ENCODE peak calls at places on chromosomes 11 and 22, in ten cellular contexts. L is esophagus squamous epithelium; J is CD8-positive, alpha-beta T cell; I is heart right ventricle; X is endothelial cell; R is HFF-Myc; C is pancreas; Y is PC-3; O is tibial nerve; D is kidney epithelial cell. K is an unnamed sample.

GRCh38 chr11:111378773-111379499 is at the start of gene POU2AF1:
- DNase-seq in C (no peak), R (peak), X (no peak), J (peak), I (no peak), L (peak), O (no peak), D (no peak), Y (no peak), K (no peak)

GRCh38 chr11:94417386-94417987 is 16.3 kb upstream of the GPR83 start:
- DNase-seq in O (peak), Y (peak), D (no peak), L (no peak), C (no peak), I (no peak), X (no peak), R (peak), J (no peak), K (no peak)

GRCh38 chr11:130145328-130145812 is 14.2 kb upstream of the ST14 start:
- DNase-seq in C (no peak), L (no peak), D (no peak), Y (peak), R (no peak), X (no peak), I (no peak), J (no peak), O (no peak), K (no peak)

GRCh38 chr22:43833286-43834240 is 21.5 kb upstream of the EFCAB6 start:
- DNase-seq in Y (no peak), C (no peak), R (no peak), D (no peak), O (no peak), J (no peak), I (no peak), L (no peak), X (no peak), K (no peak)

GRCh38 chr11:127493330-127493729 is 492.8 kb upstream of the KIRREL3 start:
- DNase-seq in X (peak), D (no peak), R (peak), J (no peak), C (no peak), L (no peak), I (no peak), O (no peak), Y (peak), K (no peak)

GRCh38 chr22:29310863-29311339 is 4.5 kb downstream of the GAS2L1 start:
- DNase-seq in C (peak), O (peak), J (peak), I (peak), X (peak), R (peak), D (peak), Y (peak), L (no peak), K (no peak)

GRCh38 chr11:28981331-28981865 is 873.2 kb downstream of the METTL15 start:
- DNase-seq in Y (no peak), L (no peak), O (no peak), C (no peak), R (no peak), J (no peak), D (no peak), X (no peak), I (no peak), K (no peak)

GRCh38 chr11:92979176-92979575 is 9.7 kb downstream of the MTNR1B start:
- DNase-seq in R (no peak), J (no peak), Y (no peak), C (no peak), O (no peak), D (no peak), X (no peak), L (no peak), I (no peak), K (no peak)

GRCh38 chr11:110196884-110197420 is 99.5 kb downstream of the RDX start:
- DNase-seq in R (no peak), C (no peak), I (no peak), D (no peak), L (no peak), Y (no peak), O (no peak), X (no peak), J (no peak), K (no peak)

GRCh38 chr22:27456696-27457503 is 344.7 kb downstream of the MN1 start:
- DNase-seq in X (no peak), I (no peak), R (peak), C (no peak), D (peak), O (no peak), J (no peak), L (no peak), Y (peak), K (no peak)

GRCh38 chr11:129696309-129696989 is 119.2 kb upstream of the TMEM45B start:
- DNase-seq in J (no peak), X (no peak), Y (no peak), L (no peak), D (no peak), C (no peak), R (no peak), O (no peak), I (no peak), K (no peak)

GRCh38 chr11:76152086-76152658 is 54.1 kb downstream of the WNT11 start:
- DNase-seq in I (peak), Y (peak), J (peak), O (peak), C (peak), X (peak), R (no peak), L (peak), D (peak), K (peak)
- TF ChIP-seq CTCF in I (peak), Y (peak), J (peak), O (peak), C (peak), X (peak), R (peak), L (peak), D (peak), K (peak)

DNA sequence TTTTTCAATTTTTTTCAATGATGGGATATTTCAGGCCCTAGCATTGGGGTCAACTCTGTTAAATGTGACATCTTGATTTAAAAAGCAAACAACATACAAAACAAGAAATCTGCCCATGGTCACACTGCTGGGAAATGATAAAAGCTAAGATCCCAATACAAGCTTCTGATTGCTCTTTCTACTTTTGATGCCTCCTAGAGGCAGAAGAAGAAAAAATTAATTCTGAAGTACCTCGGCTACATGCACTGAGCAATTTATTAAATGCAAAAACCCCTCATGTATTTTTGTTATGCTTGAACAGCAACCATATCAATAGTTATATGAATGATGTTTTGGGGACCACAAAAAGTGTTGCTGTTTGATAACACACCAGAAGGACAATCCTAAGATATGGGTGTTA is 342.1 kb upstream of the NARS2 start:
- DNase-seq in L (no peak), R (no peak), O (no peak), I (no peak), Y (peak), J (no peak), C (no peak), X (no peak), D (no peak), K (no peak)
- TF ChIP-seq CTCF in L (no peak), R (no peak), O (no peak), I (no peak), Y (peak), J (no peak), C (no peak), X (no peak), D (no peak), K (peak)

GRCh38 chr11:27231519-27231918 is 131.5 kb downstream of the CCDC34 start:
- DNase-seq in O (no peak), Y (no peak), J (no peak), C (no peak), X (no peak), R (no peak), I (no peak), D (no peak), L (no peak), K (no peak)
- TF ChIP-seq CTCF in O (no peak), Y (no peak), J (no peak), C (no peak), X (no peak), R (no peak), I (no peak), D (no peak), L (no peak), K (no peak)

GRCh38 chr11:44112083-44112865 is 16.8 kb downstream of the EXT2 start:
- DNase-seq in R (peak), O (no peak), C (no peak), L (no peak), X (no peak), D (no peak), J (no peak), I (peak), Y (peak), K (no peak)

GRCh38 chr11:44113572-44113971 is 18.1 kb downstream of the EXT2 start:
- DNase-seq in I (no peak), Y (no peak), L (no peak), O (no peak), R (no peak), X (no peak), J (no peak), C (no peak), D (no peak), K (no peak)

GRCh38 chr11:44108260-44108659 is 12.8 kb downstream of the EXT2 start:
- DNase-seq in J (no peak), D (no peak), Y (no peak), O (no peak), X (no peak), L (no peak), R (no peak), I (no peak), C (no peak), K (no peak)

GRCh38 chr11:44113018-44113417 is 17.5 kb downstream of the EXT2 start:
- DNase-seq in L (no peak), D (no peak), J (no peak), X (no peak), C (no peak), Y (no peak), I (no peak), O (no peak), R (no peak), K (no peak)

GRCh38 chr11:44110231-44110679 is 14.8 kb downstream of the EXT2 start:
- DNase-seq in C (peak), Y (peak), R (no peak), L (no peak), J (peak), D (no peak), X (peak), I (peak), O (peak), K (peak)
- TF ChIP-seq CTCF in C (peak), Y (peak), R (peak), L (no peak), J (peak), D (peak), X (peak), I (peak), O (peak), K (peak)

GRCh38 chr22:19430890-19431541 is 517 bp downstream of the HIRA start:
- DNase-seq in R (no peak), C (peak), J (peak), L (no peak), D (no peak), I (peak), O (no peak), X (peak), Y (peak), K (no peak)
- TF ChIP-seq CTCF in R (no peak), C (no peak), J (no peak), L (no peak), D (peak), I (no peak), O (no peak), X (no peak), Y (peak), K (no peak)

DNA sequence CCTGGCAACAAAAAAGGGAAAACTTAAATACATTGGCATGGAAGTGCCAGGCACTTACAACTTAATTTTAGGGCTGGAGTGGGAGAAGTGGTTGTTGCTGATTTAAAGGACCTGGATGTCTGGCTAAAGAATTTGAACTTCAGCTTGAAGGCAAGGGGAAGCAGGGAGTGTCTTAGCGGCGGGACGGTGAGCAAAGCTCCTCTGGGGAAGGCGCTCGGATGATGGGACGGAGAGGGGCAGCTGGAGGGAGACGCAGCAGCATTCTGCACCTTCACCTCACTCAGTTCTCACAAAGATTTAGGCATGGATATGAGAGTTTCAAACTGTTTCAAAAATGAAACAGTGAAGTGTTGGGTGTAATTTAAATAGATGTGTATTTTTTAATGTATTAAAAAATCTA is 967.1 kb downstream of the BRD1 start:
- DNase-seq in C (no peak), L (no peak), D (no peak), I (no peak), R (no peak), O (no peak), Y (no peak), J (no peak), X (no peak), K (no peak)
- TF ChIP-seq CTCF in C (no peak), L (no peak), D (no peak), I (no peak), R (no peak), O (no peak), Y (no peak), J (no peak), X (no peak), K (no peak)

DNA sequence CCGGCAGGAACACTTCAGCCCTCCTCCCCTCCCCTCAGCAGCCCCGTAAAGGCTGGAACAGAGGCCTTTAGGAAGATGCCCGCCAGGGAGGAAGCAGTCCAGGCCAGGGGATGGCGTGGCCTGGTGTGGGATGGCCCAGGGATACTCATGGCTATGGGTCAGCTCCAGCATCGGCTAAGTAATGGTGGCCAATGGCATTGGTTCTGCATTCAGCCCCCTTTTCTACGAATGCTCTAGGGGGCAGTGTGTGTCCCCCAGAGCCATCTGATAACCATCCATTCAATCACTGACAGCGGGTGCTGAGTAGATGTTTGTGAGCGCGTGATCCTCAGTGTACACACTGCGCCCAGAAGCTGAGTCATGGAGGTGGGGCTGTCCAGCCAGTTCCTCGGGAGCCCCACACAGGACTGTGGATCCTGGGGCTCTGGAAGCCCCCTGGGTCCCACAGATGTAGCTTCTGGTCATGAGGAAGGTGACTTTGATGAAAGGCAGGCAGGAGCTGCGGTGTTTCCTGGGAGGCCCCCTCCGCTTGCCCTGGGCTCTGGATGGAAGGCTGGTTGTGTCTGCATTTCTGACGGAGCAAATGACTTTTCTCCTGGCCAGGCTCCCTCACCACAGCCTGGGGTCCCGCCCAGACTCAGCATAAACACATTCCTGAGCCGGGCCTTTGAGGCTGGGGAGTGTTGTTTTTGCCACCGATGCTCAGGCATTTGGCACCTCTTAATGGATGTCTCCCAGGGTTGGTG is 46.5 kb downstream of the FBLN1 start:
- DNase-seq in Y (peak), X (no peak), C (no peak), R (peak), L (no peak), I (no peak), D (no peak), J (no peak), O (peak), K (no peak)
- TF ChIP-seq CTCF in Y (peak), X (no peak), C (no peak), R (peak), L (no peak), I (no peak), D (no peak), J (no peak), O (no peak), K (peak)

K was measured in D721Med.